ENCODE peak calls at places on chromosomes 7 and 10, in eight cellular contexts. W is CD8-positive, alpha-beta T cell; O is psoas muscle; J is spleen; T is adrenal gland; C is aorta; F is OCI-LY7; Q is sigmoid colon. S is an unnamed sample.

GRCh38 chr10:36493511-36493880 is 631.9 kb upstream of the ANKRD30A start:
- DNase-seq in T (no peak), J (no peak), O (no peak), Q (no peak), F (no peak), C (no peak), W (no peak), S (no peak)

GRCh38 chr10:132257271-132257670 is 50.5 kb downstream of the STK32C start:
- DNase-seq in T (no peak), Q (no peak), W (no peak), F (no peak), C (no peak), J (no peak), O (no peak), S (no peak)

GRCh38 chr7:19377611-19378339 is 232.6 kb upstream of the FERD3L start:
- DNase-seq in F (no peak), O (no peak), T (no peak), C (no peak), W (no peak), J (no peak), Q (no peak), S (no peak)

GRCh38 chr7:31122649-31123058 is 70.5 kb downstream of the ADCYAP1R1 start:
- DNase-seq in T (peak; percentile 79), O (peak; percentile 66), J (no peak), W (no peak), C (peak; percentile 67), Q (peak; percentile 86), F (peak; percentile 63), S (peak; percentile 93)

GRCh38 chr7:20317413-20317812 is 13.3 kb upstream of the ITGB8 start:
- DNase-seq in F (no peak), T (no peak), W (no peak), C (no peak), Q (no peak), O (no peak), J (no peak), S (no peak)

GRCh38 chr7:55569797-55570196 is 2.5 kb downstream of the VOPP1 start:
- DNase-seq in W (no peak), O (no peak), F (peak; percentile 43), T (no peak), J (no peak), C (no peak), Q (no peak), S (no peak)

GRCh38 chr7:144004703-144005102 is 4.6 kb downstream of the OR6B1 start:
- DNase-seq in C (no peak), J (no peak), O (no peak), F (no peak), T (no peak), W (no peak), Q (no peak), S (peak; percentile 29)

GRCh38 chr10:50322075-50322474 is 70.8 kb upstream of the ASAH2 start:
- DNase-seq in Q (no peak), F (no peak), O (no peak), J (no peak), T (no peak), W (no peak), C (no peak), S (no peak)

GRCh38 chr10:127853868-127854768 is 38.6 kb downstream of the CLRN3 start:
- DNase-seq in F (peak; percentile 88), T (peak; percentile 71), Q (peak; percentile 78), O (peak; percentile 71), J (peak; percentile 90), W (no peak), C (peak; percentile 72), S (no peak)

GRCh38 chr7:121037828-121038716 is 49.6 kb downstream of the CPED1 start:
- DNase-seq in Q (no peak), C (no peak), O (no peak), F (no peak), W (no peak), J (no peak), T (no peak), S (no peak)

GRCh38 chr7:120052884-120053382 is 220.0 kb upstream of the KCND2 start:
- DNase-seq in O (peak; percentile 76), T (peak; percentile 73), Q (peak; percentile 77), C (peak; percentile 66), F (no peak), J (no peak), W (no peak), S (no peak)

GRCh38 chr7:140557809-140558518 is 78.7 kb upstream of the MKRN1 start:
- DNase-seq in F (no peak), O (no peak), Q (no peak), W (no peak), J (peak; percentile 37), T (no peak), C (no peak), S (no peak)

GRCh38 chr10:67782556-67782955 is 55.4 kb downstream of the DNAJC12 start:
- DNase-seq in T (no peak), J (no peak), Q (no peak), F (no peak), W (no peak), C (no peak), O (no peak), S (no peak)
- H3K4me1 ChIP-seq in T (no peaks in the 10 kb centered on the region), J (peaks cover 9% of the 10 kb centered on the region), Q (no peaks in the 10 kb centered on the region), F (peaks cover 67% of the 10 kb centered on the region), W (peaks cover 7% of the 10 kb centered on the region), C (no peaks in the 10 kb centered on the region), O (no peaks in the 10 kb centered on the region), S (peaks cover 12% of the 10 kb centered on the region)

GRCh38 chr7:90717286-90718060 is 121.4 kb downstream of the CDK14 start:
- DNase-seq in O (no peak), J (no peak), F (no peak), W (no peak), Q (no peak), C (no peak), T (no peak), S (no peak)
- H3K4me1 ChIP-seq in O (no peaks in the 10 kb centered on the region), J (peaks cover under 1% of the 10 kb centered on the region), F (peaks cover 97% of the 10 kb centered on the region), W (no peaks in the 10 kb centered on the region), Q (peaks cover 17% of the 10 kb centered on the region), C (no peaks in the 10 kb centered on the region), T (no peaks in the 10 kb centered on the region), S (peaks cover 24% of the 10 kb centered on the region)

GRCh38 chr10:125081931-125082330 is 78.4 kb downstream of the CTBP2 start:
- DNase-seq in F (no peak), C (no peak), W (no peak), J (peak; percentile 67), O (peak; percentile 61), T (peak; percentile 69), Q (peak; percentile 53), S (no peak)
- H3K4me1 ChIP-seq in F (no peaks in the 10 kb centered on the region), C (no peaks in the 10 kb centered on the region), W (no peaks in the 10 kb centered on the region), J (peaks cover 4% of the 10 kb centered on the region), O (peaks cover 81% of the 10 kb centered on the region), T (peaks cover 20% of the 10 kb centered on the region), Q (peaks cover 55% of the 10 kb centered on the region), S (peaks cover 64% of the 10 kb centered on the region)

GRCh38 chr7:24422611-24423010 is 138.6 kb downstream of the NPY start:
- DNase-seq in J (no peak), T (no peak), O (no peak), F (no peak), W (no peak), C (no peak), Q (no peak), S (no peak)
- H3K4me1 ChIP-seq in J (no peaks in the 10 kb centered on the region), T (no peaks in the 10 kb centered on the region), O (no peaks in the 10 kb centered on the region), F (no peaks in the 10 kb centered on the region), W (no peaks in the 10 kb centered on the region), C (no peaks in the 10 kb centered on the region), Q (no peaks in the 10 kb centered on the region), S (no peaks in the 10 kb centered on the region)

GRCh38 chr7:2954433-2954853 is 89.2 kb downstream of the CARD11 start:
- DNase-seq in C (peak; percentile 60), F (no peak), T (no peak), J (peak; percentile 86), W (no peak), Q (peak; percentile 42), O (no peak), S (no peak)

GRCh38 chr7:2953588-2954407 is 89.9 kb downstream of the CARD11 start:
- DNase-seq in C (peak; percentile 18), O (no peak), Q (peak; percentile 4), W (no peak), J (no peak), F (no peak), T (no peak), S (no peak)

GRCh38 chr7:2956526-2957368 is 86.9 kb downstream of the CARD11 start:
- DNase-seq in J (no peak), W (no peak), C (peak; percentile 49), O (no peak), F (no peak), Q (peak; percentile 34), T (peak; percentile 36), S (no peak)

GRCh38 chr7:2955177-2955768 is 88.4 kb downstream of the CARD11 start:
- DNase-seq in O (no peak), F (no peak), C (peak; percentile 9), Q (peak; percentile 17), T (no peak), J (no peak), W (no peak), S (no peak)

GRCh38 chr7:2956076-2956475 is 87.6 kb downstream of the CARD11 start:
- DNase-seq in W (no peak), F (no peak), C (no peak), Q (peak; percentile 20), T (no peak), O (no peak), J (no peak), S (no peak)
- H3K4me1 ChIP-seq in W (peaks cover 53% of the 10 kb centered on the region), F (no peaks in the 10 kb centered on the region), C (no peaks in the 10 kb centered on the region), Q (no peaks in the 10 kb centered on the region), T (peaks cover 6% of the 10 kb centered on the region), O (no peaks in the 10 kb centered on the region), J (peaks cover 7% of the 10 kb centered on the region), S (no peaks in the 10 kb centered on the region)

S was measured in esophagus muscularis mucosa.